ENCODE peak calls at places on chromosomes 12 and 14, in six cellular contexts. R, S, I, H, A and B are unnamed samples.

GRCh38 chr12:109551108-109551507 is 22.2 kb downstream of the MMAB start:
- DNase-seq in R (no peak), S (no peak), I (no peak), H (no peak), A (no peak), B (no peak)

GRCh38 chr12:6688543-6688999 is 604 bp downstream of the ZNF384 start:
- DNase-seq in R (peak), S (peak), I (no peak), H (no peak), A (peak), B (no peak)

GRCh38 chr14:36344211-36344610 is 23.8 kb upstream of the MBIP start:
- DNase-seq in R (no peak), S (no peak), I (no peak), H (no peak), A (no peak), B (no peak)

GRCh38 chr14:74647834-74648361 is 35.9 kb upstream of the LTBP2 start:
- DNase-seq in R (no peak), S (no peak), I (no peak), H (no peak), A (no peak), B (no peak)

GRCh38 chr12:43104524-43104923 is 447.5 kb downstream of the ADAMTS20 start:
- DNase-seq in R (no peak), S (peak), I (peak), H (no peak), A (no peak), B (no peak)

GRCh38 chr14:34496007-34496678 is 34.1 kb upstream of the SPTSSA start:
- DNase-seq in R (no peak), S (no peak), I (peak), H (no peak), A (no peak), B (no peak)

GRCh38 chr12:108657130-108657745 is 23.5 kb upstream of the SELPLG start:
- DNase-seq in R (peak), S (no peak), I (no peak), H (no peak), A (no peak), B (no peak)

GRCh38 chr12:93530358-93530757 is 42.1 kb upstream of the SOCS2 start:
- DNase-seq in R (no peak), S (no peak), I (peak), H (no peak), A (no peak), B (no peak)

GRCh38 chr12:28650906-28651305 is 460.6 kb downstream of the CCDC91 start:
- DNase-seq in R (no peak), S (no peak), I (no peak), H (no peak), A (no peak), B (no peak)

GRCh38 chr12:42935756-42936155 is 346.2 kb upstream of the PRICKLE1 start:
- DNase-seq in R (no peak), S (no peak), I (no peak), H (no peak), A (no peak), B (peak)

GRCh38 chr14:27366596-27366995 is 768.8 kb upstream of the NOVA1 start:
- DNase-seq in R (no peak), S (no peak), I (no peak), H (no peak), A (no peak), B (no peak)

GRCh38 chr12:113097716-113098427 is 37.7 kb downstream of the RASAL1 start:
- DNase-seq in R (no peak), S (no peak), I (peak), H (no peak), A (no peak), B (no peak)

GRCh38 chr14:91848602-91849001 is 18.7 kb downstream of the TC2N start:
- DNase-seq in R (no peak), S (no peak), I (no peak), H (no peak), A (no peak), B (no peak)

GRCh38 chr12:47078733-47079364 is 572 bp upstream of the PCED1B start:
- DNase-seq in R (no peak), S (no peak), I (peak), H (no peak), A (no peak), B (no peak)

GRCh38 chr12:54479421-54479820 is 6.0 kb upstream of the GTSF1 start:
- DNase-seq in R (no peak), S (peak), I (peak), H (no peak), A (no peak), B (peak)

GRCh38 chr12:26688344-26688904 is 144.6 kb downstream of the ITPR2 start:
- DNase-seq in R (no peak), S (no peak), I (no peak), H (no peak), A (no peak), B (no peak)

GRCh38 chr14:50083467-50084337 is 32.7 kb downstream of the VCPKMT start:
- DNase-seq in R (peak), S (no peak), I (no peak), H (no peak), A (peak), B (no peak)

GRCh38 chr14:21735639-21736307 is 62.2 kb upstream of the OR4E1 start:
- DNase-seq in R (no peak), S (no peak), I (no peak), H (no peak), A (no peak), B (no peak)

GRCh38 chr14:74549588-74549987 is 56.0 kb downstream of the ISCA2 start:
- DNase-seq in R (no peak), S (no peak), I (peak), H (no peak), A (no peak), B (no peak)

GRCh38 chr14:90593254-90594040 is 196.6 kb downstream of the CALM1 start:
- DNase-seq in R (no peak), S (no peak), I (no peak), H (no peak), A (no peak), B (no peak)

GRCh38 chr12:111192657-111193056 is 176.2 kb downstream of the PHETA1 start:
- DNase-seq in R (no peak), S (no peak), I (no peak), H (no peak), A (no peak), B (no peak)

GRCh38 chr14:67031920-67032774 is 157.1 kb upstream of the GARIN2 start:
- DNase-seq in R (no peak), S (no peak), I (no peak), H (no peak), A (no peak), B (no peak)

GRCh38 chr12:58233886-58234285 is 292.5 kb downstream of the ATP23 start:
- DNase-seq in R (no peak), S (no peak), I (no peak), H (no peak), A (no peak), B (no peak)

GRCh38 chr12:63802012-63802608 is 22.4 kb downstream of the RXYLT1 start:
- DNase-seq in R (no peak), S (no peak), I (peak), H (no peak), A (peak), B (no peak)

GRCh38 chr14:102325791-102326345 is 6.3 kb downstream of the ZNF839 start:
- DNase-seq in R (no peak), S (no peak), I (no peak), H (no peak), A (no peak), B (no peak)

GRCh38 chr14:44995770-44996294 is 33.8 kb downstream of the TOGARAM1 start:
- DNase-seq in R (no peak), S (no peak), I (no peak), H (no peak), A (no peak), B (no peak)

GRCh38 chr12:96099986-96100385 is 64.6 kb upstream of the LTA4H start:
- DNase-seq in R (no peak), S (no peak), I (no peak), H (no peak), A (no peak), B (no peak)

GRCh38 chr12:58372298-58372697 is 430.9 kb downstream of the ATP23 start:
- DNase-seq in R (no peak), S (no peak), I (no peak), H (no peak), A (peak), B (no peak)

GRCh38 chr12:1914116-1914911 is 4.1 kb downstream of the CACNA2D4 start:
- DNase-seq in R (peak), S (no peak), I (no peak), H (peak), A (no peak), B (no peak)

GRCh38 chr12:113190761-113191160 is 5.2 kb downstream of the RITA1 start:
- DNase-seq in R (no peak), S (peak), I (peak), H (no peak), A (peak), B (no peak)

GRCh38 chr14:98754343-98755025 is 517.5 kb downstream of the BCL11B start:
- DNase-seq in R (no peak), S (no peak), I (no peak), H (peak), A (no peak), B (no peak)

GRCh38 chr12:57149309-57149900 is 2.0 kb upstream of the LRP1-AS start:
- DNase-seq in R (peak), S (peak), I (peak), H (no peak), A (no peak), B (no peak)

GRCh38 chr12:59405992-59406391 is 189.8 kb upstream of the SLC16A7 start:
- DNase-seq in R (no peak), S (no peak), I (no peak), H (no peak), A (peak), B (no peak)

GRCh38 chr14:54667764-54668163 is 100.8 kb downstream of the SAMD4A start:
- DNase-seq in R (no peak), S (no peak), I (no peak), H (no peak), A (no peak), B (no peak)

GRCh38 chr12:122874081-122874480 is 21.8 kb downstream of the VPS37B start:
- DNase-seq in R (no peak), S (no peak), I (no peak), H (no peak), A (no peak), B (no peak)

GRCh38 chr12:109469516-109469915 is 7.6 kb downstream of the KCTD10 start:
- DNase-seq in R (no peak), S (no peak), I (no peak), H (no peak), A (no peak), B (no peak)

GRCh38 chr12:47394070-47394469 is 311.8 kb downstream of the RPAP3 start:
- DNase-seq in R (no peak), S (no peak), I (no peak), H (no peak), A (no peak), B (no peak)

GRCh38 chr12:9673404-9674225 is 4.1 kb downstream of the CLEC2D start:
- DNase-seq in R (peak), S (peak), I (peak), H (no peak), A (peak), B (peak)

GRCh38 chr12:81167694-81168093 is 89.8 kb downstream of the ACSS3 start:
- DNase-seq in R (no peak), S (peak), I (peak), H (no peak), A (no peak), B (no peak)

DNA sequence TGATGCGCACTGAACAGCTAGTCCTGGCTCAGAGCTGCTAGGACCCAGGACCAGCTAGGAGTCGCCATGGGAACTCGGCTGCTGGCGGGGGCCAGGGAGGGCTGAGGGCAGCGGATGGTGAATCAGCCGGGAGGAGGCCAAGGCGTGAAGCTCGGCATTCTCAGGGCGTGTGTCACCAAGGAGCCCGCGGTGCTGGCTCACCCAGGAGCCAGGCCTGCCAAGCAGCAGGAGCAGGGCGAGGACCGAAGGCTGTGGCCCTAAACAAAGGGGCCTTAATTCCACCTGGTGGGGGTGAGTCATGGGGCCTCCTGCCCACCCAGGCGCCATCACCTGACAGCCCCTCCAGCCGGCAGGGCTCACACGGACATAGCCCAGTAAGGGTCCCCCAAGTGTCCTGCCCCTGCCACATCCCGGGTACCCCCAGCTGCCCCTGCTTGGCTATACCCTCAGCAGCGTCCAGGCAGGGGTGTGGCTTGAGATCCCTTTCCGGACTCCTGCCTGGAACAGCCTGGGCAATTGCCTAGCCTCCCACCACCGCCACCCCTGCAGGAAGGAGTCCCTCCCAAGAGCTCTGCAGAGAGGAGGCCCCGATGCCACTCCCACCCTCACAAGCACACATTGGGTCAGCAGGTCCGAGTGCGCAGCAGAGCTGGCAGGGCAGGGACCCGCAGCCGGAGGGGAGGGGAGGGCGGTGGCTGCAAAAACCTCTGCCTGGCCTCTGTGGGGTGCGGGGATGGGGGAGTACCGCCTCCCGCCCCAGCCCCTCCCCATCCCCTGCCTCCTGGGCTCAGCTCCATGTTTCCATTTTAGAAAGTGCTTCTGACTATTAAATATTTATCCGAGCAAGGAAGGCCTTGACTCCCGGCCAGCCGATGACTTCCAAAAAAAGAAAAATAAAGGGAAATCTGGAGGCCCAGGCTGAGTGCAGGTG is 4.7 kb downstream of the AHNAK2 start:
- DNase-seq in R (peak), S (peak), I (peak), H (peak), A (no peak), B (peak)
- H3K4me3 ChIP-seq in R (no peak), S (peak), I (peak), H (peak), A (no peak), B (peak)

GRCh38 chr12:12266389-12266872 is 413 bp downstream of the LRP6 start:
- DNase-seq in R (peak), S (no peak), I (peak), H (no peak), A (no peak), B (no peak)

GRCh38 chr12:12265571-12266388 is 1.1 kb downstream of the LRP6 start:
- DNase-seq in R (peak), S (peak), I (peak), H (no peak), A (peak), B (no peak)

GRCh38 chr12:12266873-12267634 is at the start of gene LRP6:
- DNase-seq in R (peak), S (peak), I (peak), H (peak), A (peak), B (peak)

GRCh38 chr12:12263909-12264308 is 2.9 kb downstream of the LRP6 start:
- DNase-seq in R (no peak), S (no peak), I (no peak), H (no peak), A (no peak), B (no peak)

GRCh38 chr12:12265035-12265434 is 1.8 kb downstream of the LRP6 start:
- DNase-seq in R (no peak), S (no peak), I (no peak), H (no peak), A (no peak), B (no peak)
- H3K4me3 ChIP-seq in R (peak), S (peak), I (peak), H (peak), A (peak), B (peak)

GRCh38 chr12:7915911-7916403 is 20.0 kb downstream of the SLC2A3 start:
- DNase-seq in R (no peak), S (no peak), I (no peak), H (no peak), A (no peak), B (no peak)
- H3K4me3 ChIP-seq in R (no peak), S (peak), I (no peak), H (peak), A (no peak), B (peak)

GRCh38 chr14:105632010-105632409 is 105.6 kb downstream of the TMEM121 start:
- DNase-seq in R (no peak), S (no peak), I (no peak), H (no peak), A (no peak), B (no peak)
- H3K4me3 ChIP-seq in R (no peak), S (no peak), I (no peak), H (no peak), A (no peak), B (no peak)

GRCh38 chr12:17975763-17976162 is 114.2 kb downstream of the RERGL start:
- DNase-seq in R (no peak), S (no peak), I (no peak), H (peak), A (no peak), B (no peak)
- H3K4me3 ChIP-seq in R (no peak), S (no peak), I (no peak), H (no peak), A (no peak), B (no peak)

DNA sequence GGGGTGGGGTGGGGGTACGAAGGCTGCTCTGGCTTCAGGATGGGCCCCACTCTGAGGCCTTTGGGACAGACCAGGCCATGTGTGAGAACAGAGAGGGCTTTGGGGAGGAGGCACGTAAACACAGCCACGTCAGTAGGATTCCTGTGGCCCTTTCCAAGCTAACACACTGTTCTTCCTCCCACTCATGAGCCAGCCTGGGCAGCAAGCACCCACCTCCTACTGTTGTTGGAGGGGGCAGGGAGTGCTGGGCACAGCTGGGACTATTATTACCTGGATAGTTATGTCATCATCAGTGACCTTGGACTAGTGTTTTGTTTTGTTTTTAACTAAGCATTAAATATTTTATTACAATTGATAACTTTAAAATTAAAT is 5.3 kb downstream of the CHGA start:
- DNase-seq in R (no peak), S (no peak), I (no peak), H (no peak), A (no peak), B (no peak)
- H3K4me3 ChIP-seq in R (no peak), S (no peak), I (no peak), H (no peak), A (no peak), B (no peak)